ENCODE peak calls at places on chromosomes 2 and 18, in nine cellular contexts. H is A172; L is activated CD8-positive, alpha-beta T cell treated with anti-CD3 and anti-CD28 coated beads, Interleukin-2, amount 10 ng/mL, durations not matched to agents 7 days and 5 days; Q is HuH-7.5; N is nephron progenitor cell; S is lung microvascular endothelial cell; W is stimulated activated CD8-positive, alpha-beta memory T cell treated with anti-CD3 and anti-CD28 coated beads, Interleukin-12 subunit alpha, Interleukin-12 subunit beta, amount 100 ng/mL, for 4 hours; Y is astrocyte; J is stimulated activated naive CD8-positive, alpha-beta T cell treated with anti-CD3 and anti-CD28 coated beads, Interleukin-15, amount 100 ng/mL, for 72 hours. A is an unnamed sample.

GRCh38 chr2:237733677-237734300 is 64.8 kb upstream of the RBM44 start:
- DNase-seq in W (no peak), Q (peak; percentile 69), Y (no peak), H (no peak), S (peak; percentile 84), N (no peak), J (no peak), L (no peak), A (no peak)

GRCh38 chr2:23614701-23615100 is 229.7 kb downstream of the KLHL29 start:
- DNase-seq in Y (no peak), W (no peak), N (peak; percentile 35), Q (no peak), S (no peak), L (peak; percentile 21), H (no peak), J (no peak), A (no peak)

GRCh38 chr2:150811259-150811912 is 323.9 kb upstream of the RND3 start:
- DNase-seq in Y (no peak), W (no peak), H (no peak), L (no peak), S (no peak), J (no peak), N (no peak), Q (no peak), A (no peak)

GRCh38 chr2:63790913-63791312 is 50.8 kb upstream of the UGP2 start:
- DNase-seq in Y (peak; percentile 91), L (no peak), S (peak; percentile 76), W (no peak), Q (no peak), J (no peak), N (no peak), H (peak; percentile 74), A (no peak)

GRCh38 chr2:20674974-20675679 is 8.2 kb downstream of the GDF7 start:
- DNase-seq in N (no peak), S (peak; percentile 86), H (peak; percentile 90), Q (no peak), Y (peak; percentile 64), W (no peak), L (no peak), J (no peak), A (no peak)

GRCh38 chr2:195500878-195501277 is 156.1 kb upstream of the SLC39A10 start:
- DNase-seq in N (no peak), J (no peak), Q (no peak), L (no peak), Y (no peak), W (no peak), S (no peak), H (no peak), A (no peak)

GRCh38 chr2:120348134-120349103 is 2.5 kb downstream of the INHBB start:
- DNase-seq in S (no peak), L (no peak), Q (peak; percentile 93), W (no peak), H (no peak), N (no peak), J (no peak), Y (no peak), A (no peak)

GRCh38 chr2:174083843-174084458 is 118.8 kb upstream of the SP3 start:
- DNase-seq in H (no peak), Y (no peak), J (no peak), N (no peak), S (no peak), Q (no peak), W (no peak), L (no peak), A (no peak)

GRCh38 chr2:10424051-10424450 is 24.1 kb downstream of the ODC1 start:
- DNase-seq in H (peak; percentile 85), Y (peak; percentile 70), Q (no peak), S (no peak), W (no peak), L (no peak), J (no peak), N (no peak), A (no peak)

GRCh38 chr2:229779650-229780049 is 65.3 kb upstream of the DNER start:
- DNase-seq in W (no peak), N (no peak), L (no peak), Y (no peak), J (no peak), Q (no peak), S (no peak), H (no peak), A (no peak)

GRCh38 chr2:25558262-25558661 is 115.1 kb downstream of the DTNB start:
- DNase-seq in L (peak; percentile 68), Q (no peak), Y (peak; percentile 85), N (no peak), H (peak; percentile 82), W (peak; percentile 13), S (peak; percentile 92), J (peak; percentile 34), A (no peak)

GRCh38 chr18:5463390-5463789 is 80.4 kb downstream of the EPB41L3 start:
- DNase-seq in Q (no peak), Y (peak; percentile 49), N (no peak), L (no peak), S (peak; percentile 14), H (no peak), J (no peak), W (no peak), A (no peak)

GRCh38 chr18:13501896-13502295 is 224.5 kb downstream of the FAM210A start:
- DNase-seq in S (no peak), Q (no peak), N (no peak), J (no peak), H (no peak), W (no peak), L (peak; percentile 51), Y (peak; percentile 24), A (no peak)

A was measured in ecto neural progenitor cell.